ENCODE peak calls at places on chromosomes 4 and X, in six cellular contexts. P is K562, I is IMR-90, E is upper lobe of right lung, F is mammary epithelial cell, L is neural progenitor cell. U is an unnamed sample.

GRCh38 chrX:13142891-13143290 is 98.5 kb upstream of the FAM9C start:
- DNase-seq in P (no peak), I (no peak), E (no peak), F (no peak), L (no peak), U (no peak)

GRCh38 chrX:136246201-136246600 is 5.0 kb downstream of the MAP7D3 start:
- DNase-seq in P (no peak), I (no peak), E (no peak), F (no peak), L (no peak), U (no peak)

GRCh38 chr4:1274871-1275270 is 14.8 kb upstream of the MAEA start:
- DNase-seq in P (no peak), I (no peak), E (no peak), F (no peak), L (no peak), U (no peak)

GRCh38 chr4:87560802-87561201 is 31.6 kb upstream of the SPARCL1 start:
- DNase-seq in P (no peak), I (no peak), E (no peak), F (peak; percentile 27), L (no peak), U (no peak)

GRCh38 chrX:12891167-12891566 is 15.3 kb upstream of the TLR8 start:
- DNase-seq in P (no peak), I (no peak), E (no peak), F (no peak), L (no peak), U (no peak)

GRCh38 chrX:154598656-154599055 is 13.7 kb downstream of the CTAG1A start:
- DNase-seq in P (no peak), I (no peak), E (no peak), F (no peak), L (no peak), U (no peak)

GRCh38 chrX:79081895-79082512 is 62.5 kb upstream of the GPR174 start:
- DNase-seq in P (peak; percentile 13), I (peak; percentile 4), E (no peak), F (peak; percentile 30), L (peak; percentile 31), U (peak; percentile 9)

GRCh38 chr4:18051281-18051680 is 29.7 kb upstream of the LCORL start:
- DNase-seq in P (no peak), I (peak; percentile 20), E (no peak), F (peak; percentile 5), L (no peak), U (no peak)

GRCh38 chr4:1051472-1051871 is 40.0 kb downstream of the FGFRL1 start:
- DNase-seq in P (no peak), I (no peak), E (no peak), F (no peak), L (no peak), U (no peak)

GRCh38 chr4:108683479-108683878 is 33.1 kb downstream of the OSTC start:
- DNase-seq in P (no peak), I (peak; percentile 41), E (no peak), F (peak; percentile 16), L (peak; percentile 40), U (no peak)

GRCh38 chrX:634306-634958 is 3.8 kb downstream of the SHOX start:
- DNase-seq in P (no peak), I (no peak), E (no peak), F (no peak), L (peak; percentile 79), U (no peak)

GRCh38 chr4:10698172-10698571 is 13.6 kb upstream of the CLNK start:
- DNase-seq in P (no peak), I (no peak), E (no peak), F (no peak), L (no peak), U (no peak)

GRCh38 chr4:14695411-14695810 is 306.9 kb upstream of the CPEB2 start:
- DNase-seq in P (no peak), I (no peak), E (no peak), F (peak; percentile 21), L (no peak), U (no peak)

GRCh38 chr4:86442881-86443280 is 83.0 kb upstream of the MAPK10 start:
- DNase-seq in P (no peak), I (no peak), E (no peak), F (no peak), L (no peak), U (no peak)

GRCh38 chrX:78104447-78105176 is 564 bp downstream of the PGK1 start:
- DNase-seq in P (peak; percentile 38), I (peak; percentile 31), E (peak; percentile 79), F (peak; percentile 46), L (peak; percentile 32), U (no peak)

GRCh38 chr4:88478247-88478646 is 21.3 kb downstream of the HERC5 start:
- DNase-seq in P (no peak), I (no peak), E (no peak), F (no peak), L (no peak), U (no peak)

GRCh38 chrX:149720021-149720689 is 8.3 kb downstream of the MAGEA11 start:
- DNase-seq in P (no peak), I (no peak), E (no peak), F (no peak), L (peak; percentile 34), U (no peak)

GRCh38 chrX:82058728-82059127 is 856.8 kb downstream of the SH3BGRL start:
- DNase-seq in P (no peak), I (no peak), E (no peak), F (no peak), L (no peak), U (no peak)

GRCh38 chrX:130975947-130976346 is 72.9 kb upstream of the ENOX2 start:
- DNase-seq in P (peak; percentile 48), I (peak; percentile 48), E (no peak), F (peak; percentile 30), L (peak; percentile 53), U (peak; percentile 2)

GRCh38 chrX:1481636-1482529 is 29.2 kb upstream of the ASMTL start:
- DNase-seq in P (peak; percentile 48), I (peak; percentile 76), E (peak; percentile 71), F (peak; percentile 44), L (peak; percentile 62), U (peak; percentile 68)

GRCh38 chrX:13899607-13900006 is 82.7 kb upstream of the GPM6B start:
- DNase-seq in P (no peak), I (peak; percentile 97), E (no peak), F (peak; percentile 98), L (no peak), U (no peak)

GRCh38 chr4:74033721-74034120 is 4.8 kb downstream of the CXCL3 start:
- DNase-seq in P (no peak), I (peak; percentile 60), E (no peak), F (peak; percentile 87), L (no peak), U (no peak)

GRCh38 chrX:42967681-42968080 is 189.7 kb upstream of the PPP1R2C start:
- DNase-seq in P (no peak), I (no peak), E (no peak), F (no peak), L (no peak), U (no peak)

GRCh38 chrX:56800801-56801200 is 71.8 kb downstream of the NBDY start:
- DNase-seq in P (no peak), I (no peak), E (no peak), F (no peak), L (no peak), U (no peak)

GRCh38 chr4:74455361-74456055 is 10.6 kb downstream of the AREG start:
- DNase-seq in P (no peak), I (no peak), E (no peak), F (no peak), L (no peak), U (no peak)

GRCh38 chr4:44279469-44279868 is 169.1 kb downstream of the KCTD8 start:
- DNase-seq in P (no peak), I (no peak), E (no peak), F (no peak), L (no peak), U (no peak)

GRCh38 chr4:5052424-5052702 is 1.1 kb downstream of the STK32B start:
- DNase-seq in P (no peak), I (no peak), E (no peak), F (no peak), L (no peak), U (no peak)

GRCh38 chr4:4677825-4678522 is 136.1 kb upstream of the STX18 start:
- DNase-seq in P (peak; percentile 38), I (peak; percentile 59), E (no peak), F (no peak), L (peak; percentile 68), U (no peak)

GRCh38 chrX:76420237-76420636 is 7.3 kb upstream of the MAGEE1 start:
- DNase-seq in P (no peak), I (no peak), E (no peak), F (no peak), L (no peak), U (no peak)

GRCh38 chrX:149570668-149571067 is 16.6 kb downstream of the MAGEA9B start:
- DNase-seq in P (peak; percentile 2), I (peak; percentile 86), E (no peak), F (peak; percentile 85), L (no peak), U (no peak)

GRCh38 chr4:16029329-16029728 is 54.5 kb downstream of the PROM1 start:
- DNase-seq in P (no peak), I (peak; percentile 79), E (no peak), F (no peak), L (no peak), U (no peak)

GRCh38 chr4:7964890-7965662 is 25.4 kb upstream of the AFAP1 start:
- DNase-seq in P (no peak), I (peak; percentile 71), E (no peak), F (peak; percentile 36), L (no peak), U (no peak)

GRCh38 chrX:67780694-67781109 is 236.9 kb downstream of the AR start:
- DNase-seq in P (peak; percentile 7), I (peak; percentile 78), E (peak; percentile 72), F (peak; percentile 9), L (no peak), U (no peak)

GRCh38 chrX:70478521-70478920 is 33.9 kb downstream of the DLG3 start:
- DNase-seq in P (no peak), I (no peak), E (no peak), F (no peak), L (no peak), U (no peak)
- H3K4me1 ChIP-seq in P (no peaks in the 10 kb centered on the region), I (peaks cover 22% of the 10 kb centered on the region), E (peaks cover 24% of the 10 kb centered on the region), F (peaks cover 18% of the 10 kb centered on the region), L (peaks cover 53% of the 10 kb centered on the region), U (peaks cover 13% of the 10 kb centered on the region)

DNA sequence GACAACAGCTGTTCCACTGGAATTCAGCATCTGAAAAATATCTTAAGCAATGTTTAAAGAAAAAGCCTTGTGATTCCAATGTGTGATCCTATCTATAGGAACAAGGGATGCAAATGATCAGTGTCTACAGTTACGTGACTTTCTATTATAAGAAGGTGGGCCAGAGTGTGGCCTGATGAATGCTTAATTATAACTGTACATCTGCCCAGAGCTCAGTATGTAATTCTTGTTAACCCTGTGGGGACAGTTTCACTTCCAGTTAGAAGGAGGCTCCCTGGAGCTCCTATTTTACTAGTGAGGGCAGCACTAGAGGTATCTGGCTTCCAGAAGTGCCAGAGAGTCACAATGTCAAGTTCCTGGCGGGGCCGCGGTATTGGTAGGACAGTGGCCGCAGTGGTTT is 288.5 kb downstream of the USP46 start:
- DNase-seq in P (no peak), I (no peak), E (no peak), F (no peak), L (no peak), U (no peak)
- H3K4me1 ChIP-seq in P (no peaks in the 10 kb centered on the region), I (no peaks in the 10 kb centered on the region), E (no peaks in the 10 kb centered on the region), F (peaks cover 6% of the 10 kb centered on the region), L (no peaks in the 10 kb centered on the region), U (peaks cover 2% of the 10 kb centered on the region)

GRCh38 chr4:156775803-156776202 is 195.8 kb downstream of the PDGFC start:
- DNase-seq in P (no peak), I (no peak), E (no peak), F (no peak), L (no peak), U (no peak)
- H3K4me1 ChIP-seq in P (no peaks in the 10 kb centered on the region), I (peaks cover 22% of the 10 kb centered on the region), E (peaks cover 28% of the 10 kb centered on the region), F (peaks cover 71% of the 10 kb centered on the region), L (peaks cover 16% of the 10 kb centered on the region), U (no peaks in the 10 kb centered on the region)

GRCh38 chr4:150238591-150238990 is 160.3 kb downstream of the DCLK2 start:
- DNase-seq in P (no peak), I (peak; percentile 38), E (no peak), F (no peak), L (no peak), U (no peak)
- H3K4me1 ChIP-seq in P (no peaks in the 10 kb centered on the region), I (peaks cover 37% of the 10 kb centered on the region), E (no peaks in the 10 kb centered on the region), F (peaks cover 18% of the 10 kb centered on the region), L (peaks cover 21% of the 10 kb centered on the region), U (no peaks in the 10 kb centered on the region)